ENCODE peak calls at places on chromosomes 3 and 15, in six cellular contexts. W is IMR-90, S is H9, Y is neuronal stem cell, K is mesenchymal stem cell, E is H1. L is an unnamed sample.

GRCh38 chr3:124786491-124787241 is 56.4 kb downstream of the UMPS start:
- DNase-seq in W (peak; percentile 60), S (no peak), Y (no peak), K (peak; percentile 56), E (no peak), L (no peak)

GRCh38 chr15:34179257-34179656 is 30.6 kb downstream of the KATNBL1 start:
- DNase-seq in W (no peak), S (no peak), Y (no peak), K (no peak), E (no peak), L (no peak)

GRCh38 chr3:123880998-123881561 is 3.1 kb downstream of the MYLK start:
- DNase-seq in W (peak; percentile 63), S (peak; percentile 46), Y (no peak), K (peak; percentile 61), E (no peak), L (peak; percentile 62)

GRCh38 chr15:26082833-26083174 is 219.7 kb upstream of the ATP10A start:
- DNase-seq in W (no peak), S (no peak), Y (no peak), K (no peak), E (no peak), L (no peak)

GRCh38 chr3:193530231-193531165 is 24.2 kb downstream of the ATP13A4 start:
- DNase-seq in W (no peak), S (no peak), Y (no peak), K (no peak), E (no peak), L (peak; percentile 88)

GRCh38 chr3:37990527-37990926 is at the start of gene VILL:
- DNase-seq in W (no peak), S (no peak), Y (no peak), K (no peak), E (no peak), L (no peak)

GRCh38 chr15:40256642-40257235 is 17.9 kb downstream of the PAK6 start:
- DNase-seq in W (peak; percentile 43), S (no peak), Y (no peak), K (peak; percentile 94), E (no peak), L (peak; percentile 74)

GRCh38 chr3:134201201-134202130 is 49.2 kb downstream of the RYK start:
- DNase-seq in W (peak; percentile 93), S (no peak), Y (no peak), K (peak; percentile 83), E (no peak), L (peak; percentile 25)

GRCh38 chr3:126270145-126270811 is 86.9 kb downstream of the KLF15 start:
- DNase-seq in W (peak; percentile 34), S (peak; percentile 20), Y (no peak), K (no peak), E (no peak), L (no peak)

GRCh38 chr3:138974467-138974866 is 27.4 kb downstream of the FOXL2NB start:
- DNase-seq in W (peak; percentile 13), S (no peak), Y (no peak), K (no peak), E (no peak), L (no peak)

GRCh38 chr3:16124636-16125035 is 49.8 kb upstream of the GALNT15 start:
- DNase-seq in W (peak; percentile 100), S (no peak), Y (no peak), K (peak; percentile 96), E (no peak), L (no peak)

GRCh38 chr3:44883999-44884431 is 9.6 kb downstream of the TGM4 start:
- DNase-seq in W (peak; percentile 95), S (no peak), Y (no peak), K (peak; percentile 41), E (no peak), L (peak; percentile 39)

GRCh38 chr15:81531141-81531592 is 157.2 kb upstream of the TMC3 start:
- DNase-seq in W (peak; percentile 10), S (peak; percentile 31), Y (peak; percentile 21), K (peak; percentile 6), E (no peak), L (no peak)

GRCh38 chr15:37882640-37883039 is 51.8 kb upstream of the TMCO5A start:
- DNase-seq in W (no peak), S (no peak), Y (no peak), K (no peak), E (no peak), L (no peak)

GRCh38 chr15:37881237-37882013 is 53.0 kb upstream of the TMCO5A start:
- DNase-seq in W (no peak), S (no peak), Y (no peak), K (no peak), E (no peak), L (no peak)

GRCh38 chr15:37877851-37878577 is 56.4 kb upstream of the TMCO5A start:
- DNase-seq in W (peak; percentile 92), S (no peak), Y (no peak), K (peak; percentile 70), E (no peak), L (peak; percentile 37)

GRCh38 chr15:37880009-37880834 is 54.2 kb upstream of the TMCO5A start:
- DNase-seq in W (peak; percentile 75), S (no peak), Y (peak; percentile 29), K (peak; percentile 65), E (no peak), L (peak; percentile 30)

DNA sequence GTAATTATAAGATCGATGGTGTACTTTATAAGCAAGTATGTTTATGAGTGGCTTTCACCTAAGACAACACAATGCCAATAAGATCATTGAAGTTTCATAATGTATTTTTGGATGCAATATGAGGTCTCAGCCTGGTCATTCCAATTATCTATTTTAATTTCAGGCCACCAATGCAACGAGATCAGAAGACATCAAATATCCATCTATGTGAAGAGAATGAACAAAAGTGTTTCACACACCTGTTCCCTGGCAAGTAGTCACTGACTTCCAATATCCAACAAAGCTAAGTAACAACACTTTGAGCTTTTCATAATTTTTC is 53.6 kb upstream of the TMCO5A start:
- DNase-seq in W (no peak), S (no peak), Y (no peak), K (no peak), E (no peak), L (no peak)
- H3K9ac ChIP-seq in W (no peak overlapping the region), S (no peak overlapping the region), Y (no peak overlapping the region), K (no peak overlapping the region), E (no peak overlapping the region), L (no peak overlapping the region)

GRCh38 chr15:60480149-60480548 is 1.2 kb upstream of the ICE2 start:
- DNase-seq in W (no peak), S (no peak), Y (no peak), K (no peak), E (no peak), L (no peak)
- H4K91ac ChIP-seq in W (no peak overlapping the region), S (no peak overlapping the region), Y (no peak overlapping the region), K (no peak overlapping the region), E (no peak overlapping the region), L (no peak overlapping the region)

GRCh38 chr3:22966349-22966748 is 236.8 kb upstream of the UBE2E2 start:
- DNase-seq in W (no peak), S (no peak), Y (no peak), K (no peak), E (no peak), L (no peak)

GRCh38 chr3:22971497-22971896 is 231.6 kb upstream of the UBE2E2 start:
- DNase-seq in W (no peak), S (no peak), Y (no peak), K (no peak), E (no peak), L (no peak)

GRCh38 chr3:22969276-22969675 is 233.9 kb upstream of the UBE2E2 start:
- DNase-seq in W (no peak), S (no peak), Y (no peak), K (no peak), E (no peak), L (no peak)
- H2BK120ac ChIP-seq in W (no peak overlapping the region), S (no peak overlapping the region), Y (no peak overlapping the region), K (no peak overlapping the region), E (no peak overlapping the region), L (no peak overlapping the region)

GRCh38 chr15:67256051-67256450 is 1.5 kb downstream of the IQCH start:
- DNase-seq in W (no peak), S (no peak), Y (no peak), K (no peak), E (no peak), L (no peak)

GRCh38 chr15:67251318-67251717 is 3.1 kb downstream of the AAGAB start:
- DNase-seq in W (no peak), S (no peak), Y (no peak), K (no peak), E (no peak), L (no peak)

GRCh38 chr15:67254238-67255175 is at the start of the genes AAGAB and IQCH:
- DNase-seq in W (peak; percentile 98), S (peak; percentile 98), Y (peak; percentile 95), K (peak; percentile 98), E (peak; percentile 84), L (peak; percentile 99)

GRCh38 chr15:67253517-67254237 is 784 bp downstream of the AAGAB start:
- DNase-seq in W (peak; percentile 31), S (no peak), Y (peak; percentile 5), K (peak; percentile 42), E (no peak), L (no peak)

DNA sequence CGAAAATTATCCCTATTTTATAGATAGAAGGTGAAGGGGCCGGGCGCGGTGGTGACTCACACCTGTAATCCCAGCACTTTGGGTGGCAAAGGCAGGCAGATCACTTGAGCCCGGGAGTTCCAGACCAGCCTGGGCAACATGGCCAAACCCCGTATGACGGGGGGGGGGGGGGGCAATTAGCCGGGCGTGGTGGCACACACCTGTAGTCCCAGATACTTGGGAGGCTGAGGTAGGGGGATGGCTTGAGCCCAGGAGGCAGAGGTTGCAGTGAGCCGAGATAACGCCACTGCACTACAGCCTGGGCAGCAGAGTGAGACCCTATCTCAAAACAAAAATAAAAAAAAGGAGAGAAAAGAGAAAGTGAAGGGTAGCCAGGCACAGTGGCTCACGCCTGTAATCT is 1.4 kb downstream of the AAGAB start:
- DNase-seq in W (no peak), S (no peak), Y (no peak), K (no peak), E (no peak), L (no peak)
- H3K9ac ChIP-seq in W (no peak overlapping the region), S (no peak overlapping the region), Y (no peak overlapping the region), K (peak overlapping the region; percentile 100), E (no peak overlapping the region), L (no peak overlapping the region)

GRCh38 chr3:61875976-61876671 is 314.8 kb downstream of the PTPRG start:
- DNase-seq in W (no peak), S (no peak), Y (no peak), K (peak; percentile 2), E (no peak), L (no peak)
- H4K91ac ChIP-seq in W (no peak overlapping the region), S (no peak overlapping the region), Y (no peak overlapping the region), K (no peak overlapping the region), E (no peak overlapping the region), L (no peak overlapping the region)

GRCh38 chr3:112736802-112737566 is 96.0 kb upstream of the CCDC80 start:
- DNase-seq in W (no peak), S (no peak), Y (no peak), K (no peak), E (no peak), L (no peak)

GRCh38 chr3:112734171-112734570 is 93.2 kb upstream of the CCDC80 start:
- DNase-seq in W (peak; percentile 61), S (no peak), Y (no peak), K (no peak), E (no peak), L (no peak)

GRCh38 chr3:112735927-112736326 is 95.0 kb upstream of the CCDC80 start:
- DNase-seq in W (no peak), S (no peak), Y (no peak), K (no peak), E (no peak), L (no peak)

GRCh38 chr3:112736386-112736785 is 95.4 kb upstream of the CCDC80 start:
- DNase-seq in W (peak; percentile 20), S (no peak), Y (no peak), K (no peak), E (no peak), L (no peak)

GRCh38 chr3:112734718-112735350 is 93.9 kb upstream of the CCDC80 start:
- DNase-seq in W (peak; percentile 78), S (peak; percentile 80), Y (peak; percentile 66), K (peak; percentile 75), E (peak; percentile 70), L (peak; percentile 85)
- H2BK120ac ChIP-seq in W (peak overlapping the region; percentile 61), S (no peak overlapping the region), Y (no peak overlapping the region), K (no peak overlapping the region), E (no peak overlapping the region), L (peak overlapping the region; percentile 26)

L was measured in trophoblast cell.